ENCODE peak calls at places on chromosomes 7 and 10, in four cellular contexts. N, S, P and T are unnamed samples.
A peak's percentile ranks its signal among the peaks of the same experiment; 100 is the strongest.

GRCh38 chr10:73863039-73863817 is 11.1 kb downstream of the CAMK2G start:
- DNase-seq in P (no peak), S (no peak), N (no peak), T (no peak)

GRCh38 chr10:100504101-100504500 is 15.6 kb downstream of the SEC31B start:
- DNase-seq in P (no peak), S (no peak), N (peak; percentile 67), T (no peak)

GRCh38 chr7:132226626-132227290 is 349.5 kb downstream of the PLXNA4 start:
- DNase-seq in S (no peak), N (no peak), P (no peak), T (no peak)

GRCh38 chr7:2802082-2802481 is 42.0 kb downstream of the GNA12 start:
- DNase-seq in P (no peak), S (no peak), N (no peak), T (no peak)

GRCh38 chr10:75395955-75396860 is 5.4 kb downstream of the ZNF503 start:
- DNase-seq in N (no peak), P (peak; percentile 42), S (peak; percentile 49), T (peak; percentile 41)

GRCh38 chr7:27928001-27928400 is 188.0 kb downstream of the TAX1BP1 start:
- DNase-seq in P (no peak), S (no peak), N (no peak), T (no peak)

GRCh38 chr7:143900230-143900766 is 1.7 kb downstream of the TCAF1 start:
- DNase-seq in N (no peak), P (no peak), S (no peak), T (no peak)

GRCh38 chr10:60511823-60512222 is 122.1 kb upstream of the ANK3 start:
- DNase-seq in S (no peak), P (no peak), N (no peak), T (no peak)

GRCh38 chr7:1899951-1900762 is 230.1 kb downstream of the ELFN1 start:
- DNase-seq in S (no peak), P (no peak), N (no peak), T (no peak)

GRCh38 chr10:4011136-4011812 is 226.3 kb upstream of the KLF6 start:
- DNase-seq in P (no peak), S (no peak), N (no peak), T (no peak)

GRCh38 chr7:76340617-76341131 is 18.1 kb downstream of the YWHAG start:
- DNase-seq in P (no peak), S (no peak), N (no peak), T (no peak)

GRCh38 chr7:82699773-82700186 is 256.2 kb upstream of the CACNA2D1 start:
- DNase-seq in S (no peak), P (no peak), N (no peak), T (peak; percentile 47)

GRCh38 chr10:930415-931325 is 835 bp downstream of the LARP4B start:
- DNase-seq in S (no peak), P (peak; percentile 33), N (peak; percentile 52), T (peak; percentile 73)

GRCh38 chr10:45660876-45661411 is 11.6 kb downstream of the ZFAND4 start:
- DNase-seq in P (no peak), N (peak; percentile 55), S (no peak), T (no peak)

GRCh38 chr7:80847027-80847426 is 71.8 kb downstream of the SEMA3C start:
- DNase-seq in N (no peak), S (no peak), P (no peak), T (no peak)

GRCh38 chr10:69375307-69376151 is 41.2 kb downstream of the TACR2 start:
- DNase-seq in N (no peak), S (peak; percentile 67), P (peak; percentile 33), T (peak; percentile 38)

GRCh38 chr10:21626457-21627161 is 92.6 kb downstream of the MLLT10 start:
- DNase-seq in P (no peak), N (no peak), S (no peak), T (no peak)

GRCh38 chr7:5452937-5453540 is 29.4 kb upstream of the TNRC18 start:
- DNase-seq in P (no peak), N (no peak), S (peak; percentile 48), T (no peak)

GRCh38 chr7:114317450-114318098 is 97.0 kb upstream of the FOXP2 start:
- DNase-seq in S (no peak), P (no peak), N (no peak), T (no peak)

GRCh38 chr10:5788969-5789368 is 24.3 kb downstream of the GDI2 start:
- DNase-seq in S (no peak), P (no peak), N (no peak), T (no peak)

GRCh38 chr7:37916673-37917660 is at the start of gene SFRP4:
- DNase-seq in N (peak; percentile 23), S (peak; percentile 84), P (peak; percentile 71), T (peak; percentile 50)

GRCh38 chr10:31359979-31360378 is 41.0 kb downstream of the ZEB1 start:
- DNase-seq in S (no peak), N (no peak), P (no peak), T (no peak)

GRCh38 chr10:46283945-46284285 is 2.9 kb upstream of the ANTXRL start:
- DNase-seq in S (no peak), N (no peak), P (no peak), T (no peak)

GRCh38 chr7:76430211-76430610 is 5.5 kb downstream of the ZP3 start:
- DNase-seq in N (no peak), S (no peak), P (peak; percentile 4), T (no peak)

GRCh38 chr10:28788252-28788651 is 110.9 kb downstream of the BAMBI start:
- DNase-seq in N (no peak), S (no peak), P (no peak), T (no peak)

GRCh38 chr10:75432176-75432575 is 752 bp downstream of the LRMDA start:
- DNase-seq in N (no peak), S (no peak), P (no peak), T (no peak)

GRCh38 chr7:51255050-51255449 is 61.6 kb downstream of the COBL start:
- DNase-seq in N (no peak), S (no peak), P (no peak), T (no peak)

GRCh38 chr7:51250517-51250916 is 66.1 kb downstream of the COBL start:
- DNase-seq in P (no peak), S (no peak), N (no peak), T (no peak)

GRCh38 chr7:51255536-51256243 is 60.9 kb downstream of the COBL start:
- DNase-seq in P (no peak), S (no peak), N (no peak), T (no peak)

GRCh38 chr7:51251292-51251691 is 65.3 kb downstream of the COBL start:
- DNase-seq in S (no peak), P (no peak), N (no peak), T (no peak)

DNA sequence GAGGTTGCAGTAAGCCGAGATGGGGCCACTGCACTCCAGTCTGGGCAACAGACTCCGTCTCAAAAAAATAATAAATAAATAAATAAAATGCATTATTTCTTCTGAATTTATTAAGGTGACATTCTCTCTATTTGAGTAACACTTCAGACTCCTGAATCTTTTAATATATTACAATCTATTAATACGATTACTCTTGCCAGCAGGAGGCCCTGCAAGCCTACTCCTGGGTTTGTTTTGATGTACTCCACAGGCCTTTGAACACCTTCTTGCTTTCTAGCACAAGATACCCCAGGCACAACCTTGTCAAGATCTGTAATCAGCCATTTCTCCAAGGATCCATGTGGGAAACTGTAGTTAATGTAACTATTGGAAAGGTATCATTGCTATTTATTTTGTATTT is 63.5 kb downstream of the COBL start:
- DNase-seq in S (no peak), P (no peak), N (no peak), T (no peak)
- TF ChIP-seq CTCF in S (no peak), P (no peak), N (no peak), T (no peak)

GRCh38 chr7:127793582-127793981 is 141.6 kb downstream of the SND1 start:
- DNase-seq in P (no peak), S (no peak), N (peak; percentile 21), T (no peak)

GRCh38 chr7:127791790-127792189 is 139.8 kb downstream of the SND1 start:
- DNase-seq in N (no peak), S (no peak), P (no peak), T (no peak)

GRCh38 chr7:127794551-127794950 is 142.6 kb downstream of the SND1 start:
- DNase-seq in S (no peak), N (no peak), P (no peak), T (no peak)

GRCh38 chr7:127792528-127793342 is 140.7 kb downstream of the SND1 start:
- DNase-seq in N (peak; percentile 30), P (no peak), S (no peak), T (peak; percentile 60)

GRCh38 chr7:127794135-127794534 is 142.1 kb downstream of the SND1 start:
- DNase-seq in S (no peak), N (no peak), P (no peak), T (no peak)
- H3K27ac ChIP-seq in S (no peak overlapping the region), N (no peak overlapping the region), P (no peak overlapping the region), T (no peak overlapping the region)

GRCh38 chr7:90312745-90313144 is 8.4 kb downstream of the FAM237B start:
- DNase-seq in P (no peak), N (peak; percentile 14), S (no peak), T (no peak)
- TF ChIP-seq CTCF in P (peak; percentile 6), N (peak; percentile 69), S (no peak), T (no peak)

GRCh38 chr7:45917658-45918057 is 3.4 kb downstream of the IGFBP3 start:
- DNase-seq in S (peak; percentile 87), P (peak; percentile 84), N (peak; percentile 67), T (peak; percentile 81)

GRCh38 chr7:45920543-45921380 is at the start of gene IGFBP3:
- DNase-seq in S (peak; percentile 48), N (no peak), P (peak; percentile 45), T (no peak)

GRCh38 chr7:45918556-45918955 is 2.5 kb downstream of the IGFBP3 start:
- DNase-seq in S (no peak), N (no peak), P (no peak), T (no peak)

GRCh38 chr7:45919947-45920542 is 1.0 kb downstream of the IGFBP3 start:
- DNase-seq in N (no peak), P (no peak), S (no peak), T (no peak)

DNA sequence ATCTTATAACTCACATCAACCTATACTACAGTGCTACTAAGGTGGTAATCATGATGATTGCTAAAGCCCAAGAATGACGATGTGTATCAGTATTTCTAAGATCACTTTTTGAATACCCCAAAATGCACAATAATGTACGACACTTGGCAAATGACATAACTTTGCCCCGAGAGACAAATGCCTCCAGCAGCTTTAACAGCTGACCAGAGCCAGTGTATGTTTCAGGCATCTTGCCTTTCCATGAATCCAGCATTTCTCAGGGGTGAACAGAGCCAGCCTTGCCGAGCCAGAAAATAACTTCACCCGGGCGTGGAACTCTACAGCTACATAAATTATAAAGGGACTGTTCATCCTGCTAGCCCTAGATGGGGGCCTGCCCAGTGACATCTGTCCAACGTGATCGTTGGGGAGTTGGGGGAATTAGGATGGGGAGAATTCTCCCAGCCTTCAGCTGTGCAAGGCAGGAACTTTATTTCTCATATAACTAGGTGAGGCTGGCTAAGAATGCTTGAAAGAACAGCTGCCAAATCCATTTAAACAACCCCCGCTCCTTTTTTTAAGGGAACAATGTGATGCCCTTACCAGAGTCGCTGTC is 1.7 kb downstream of the IGFBP3 start:
- DNase-seq in P (no peak), N (no peak), S (no peak), T (no peak)
- H3K27ac ChIP-seq in P (no peak overlapping the region), N (no peak overlapping the region), S (peak overlapping the region; percentile 69), T (no peak overlapping the region)

GRCh38 chr10:91163709-91164474 is 56.6 kb upstream of the PCGF5 start:
- DNase-seq in P (peak; percentile 46), S (peak; percentile 77), N (no peak), T (peak; percentile 66)
- TF ChIP-seq CTCF in P (no peak), S (no peak), N (peak; percentile 24), T (no peak)